ENCODE peak calls at places on chromosomes 3 and 15, in six cellular contexts. S is GM12878, I is K562, K is A549, Y is SK-N-SH, E is H1. G is an unnamed sample.

GRCh38 chr15:70121656-70122297 is 24.1 kb upstream of the TLE3 start:
- DNase-seq in S (no peak), I (no peak), K (no peak), Y (no peak), E (no peak), G (no peak)

GRCh38 chr3:39279745-39280517 is at the start of gene CX3CR1:
- DNase-seq in S (no peak), I (no peak), K (no peak), Y (no peak), E (no peak), G (no peak)

GRCh38 chr3:50479523-50479922 is 23.9 kb downstream of the CACNA2D2 start:
- DNase-seq in S (no peak), I (no peak), K (no peak), Y (peak), E (no peak), G (no peak)

GRCh38 chr3:15063656-15064286 is 1.3 kb downstream of the MRPS25 start:
- DNase-seq in S (no peak), I (no peak), K (no peak), Y (peak), E (no peak), G (no peak)

GRCh38 chr15:66878761-66879160 is 176.7 kb downstream of the SMAD6 start:
- DNase-seq in S (no peak), I (no peak), K (no peak), Y (no peak), E (no peak), G (no peak)

GRCh38 chr3:181493423-181493822 is 218.3 kb upstream of the SOX2 start:
- DNase-seq in S (no peak), I (no peak), K (no peak), Y (no peak), E (no peak), G (no peak)

GRCh38 chr15:100095896-100096600 is 245.7 kb downstream of the ADAMTS17 start:
- DNase-seq in S (no peak), I (no peak), K (no peak), Y (no peak), E (no peak), G (no peak)

GRCh38 chr15:100094127-100094510 is 247.7 kb downstream of the ADAMTS17 start:
- DNase-seq in S (no peak), I (no peak), K (no peak), Y (no peak), E (no peak), G (no peak)

GRCh38 chr3:105752791-105753415 is 115.9 kb downstream of the CBLB start:
- DNase-seq in S (no peak), I (no peak), K (no peak), Y (peak), E (no peak), G (no peak)

GRCh38 chr3:115403791-115404190 is 219.5 kb upstream of the GAP43 start:
- DNase-seq in S (no peak), I (no peak), K (no peak), Y (no peak), E (no peak), G (no peak)

GRCh38 chr3:148006508-148006907 is 597.3 kb downstream of the ZIC1 start:
- DNase-seq in S (no peak), I (no peak), K (no peak), Y (no peak), E (no peak), G (no peak)

GRCh38 chr3:171088984-171089754 is 62.6 kb upstream of the SLC2A2 start:
- DNase-seq in S (no peak), I (no peak), K (no peak), Y (no peak), E (no peak), G (peak)
- H3K4me3 ChIP-seq in S (no peak), I (no peak), K (no peak), Y (no peak), E (no peak), G (no peak)

DNA sequence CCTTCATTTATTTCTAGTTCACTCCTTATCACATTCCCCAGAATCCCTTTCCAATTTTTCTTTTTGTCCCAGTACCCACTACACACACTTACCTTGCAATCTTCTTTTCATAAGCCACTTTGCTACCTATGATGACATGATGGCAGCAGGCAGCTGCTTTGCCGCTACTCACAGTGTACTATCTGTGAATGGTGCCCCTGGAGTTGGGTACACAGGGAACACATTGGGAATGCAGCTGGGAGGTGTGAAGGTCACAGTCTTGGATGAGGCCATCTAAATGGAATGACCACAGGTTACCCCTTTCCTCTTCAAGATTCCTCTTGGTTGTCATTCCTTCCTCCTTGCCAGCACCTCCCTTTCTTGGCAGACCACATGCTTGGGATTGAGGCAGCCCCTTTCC is 20.8 kb upstream of the TNIK start:
- DNase-seq in S (no peak), I (no peak), K (no peak), Y (no peak), E (no peak), G (no peak)
- TF ChIP-seq CHD2 in S (no peak), I (no peak), K (no peak), Y (no peak), E (no peak), G (no peak)

GRCh38 chr3:130992344-130992743 is 34.3 kb downstream of the ASTE1 start:
- DNase-seq in S (no peak), I (no peak), K (no peak), Y (no peak), E (no peak), G (no peak)

DNA sequence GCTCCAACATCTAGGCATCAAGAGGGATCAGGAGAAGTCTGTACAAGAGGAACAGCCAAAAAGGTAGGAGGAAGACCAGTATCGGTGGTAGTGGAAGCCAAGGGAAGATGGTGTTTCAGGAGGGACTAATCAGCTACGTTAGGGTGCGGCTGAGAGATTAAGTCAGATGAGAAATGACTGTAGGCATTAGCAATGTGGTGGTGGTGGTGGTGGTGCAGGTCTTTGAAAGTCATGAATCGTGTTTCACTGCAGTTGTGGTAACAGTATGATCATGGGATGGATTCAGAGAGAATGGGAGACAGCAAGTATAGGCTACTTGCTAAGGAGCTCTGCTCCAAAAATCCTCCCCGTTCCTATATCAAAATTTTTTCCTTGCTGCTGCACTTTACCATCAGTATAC is 35.5 kb downstream of the ASTE1 start:
- DNase-seq in S (no peak), I (no peak), K (no peak), Y (no peak), E (no peak), G (no peak)
- H3K4me3 ChIP-seq in S (no peak), I (no peak), K (no peak), Y (no peak), E (no peak), G (no peak)

GRCh38 chr3:132007617-132008016 is 27.2 kb downstream of the CPNE4 start:
- DNase-seq in S (no peak), I (no peak), K (no peak), Y (no peak), E (no peak), G (no peak)
- TF ChIP-seq CHD2 in S (no peak), I (no peak), K (no peak), Y (no peak), E (no peak), G (no peak)

DNA sequence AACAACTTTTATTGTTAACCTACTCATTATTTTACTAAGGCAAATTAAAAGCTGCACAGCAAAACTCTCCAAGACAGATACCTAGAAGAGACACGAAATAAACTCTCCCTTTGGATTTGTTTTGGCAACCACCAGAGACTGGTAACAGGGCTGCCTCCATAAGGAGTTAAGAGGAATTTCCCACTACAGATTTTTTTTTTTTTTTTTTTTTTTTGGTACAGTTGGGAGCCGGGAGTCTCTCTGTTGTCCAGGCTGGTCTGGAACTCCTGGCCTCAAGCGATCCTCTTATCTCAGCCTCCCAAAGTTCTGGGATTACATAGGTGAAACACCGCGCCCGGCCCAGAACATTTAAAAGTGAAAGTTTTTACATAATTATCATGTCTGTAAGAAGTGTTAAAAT is 73.6 kb upstream of the VGLL4 start:
- DNase-seq in S (no peak), I (no peak), K (no peak), Y (no peak), E (no peak), G (no peak)
- H3K4me3 ChIP-seq in S (no peak), I (no peak), K (no peak), Y (peak), E (no peak), G (no peak)

DNA sequence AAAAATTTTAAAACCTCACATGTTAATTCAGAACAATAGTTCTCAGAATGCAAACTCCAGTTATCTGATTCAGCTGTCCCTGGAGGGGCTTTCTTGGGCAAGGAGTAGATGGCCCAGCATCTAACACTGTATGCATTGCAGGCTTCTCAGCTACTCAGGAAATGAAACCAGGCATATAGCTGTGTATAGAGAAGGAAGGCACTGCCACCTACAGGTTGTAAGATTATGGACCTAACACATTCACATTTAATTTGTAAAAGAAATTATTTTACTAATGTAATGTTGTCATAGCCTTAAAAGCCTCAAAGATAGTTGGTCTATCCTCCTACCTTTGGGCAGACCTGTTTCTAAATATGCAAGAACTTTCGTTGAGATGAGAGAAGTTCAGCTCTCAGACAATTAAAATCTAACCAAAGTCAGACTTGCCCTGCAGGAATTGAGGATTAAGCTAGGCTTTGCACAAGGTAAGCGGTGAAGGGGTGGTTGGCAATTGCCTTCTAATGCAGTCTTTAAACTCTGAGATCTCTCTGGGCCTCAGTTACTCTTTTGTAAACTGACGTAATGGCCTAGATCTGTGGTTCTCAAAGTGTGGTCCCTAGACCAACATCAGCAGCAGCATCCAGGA is 132.8 kb upstream of the SLC24A5 start:
- DNase-seq in S (peak), I (no peak), K (peak), Y (peak), E (no peak), G (peak)
- TF ChIP-seq CHD2 in S (no peak), I (no peak), K (no peak), Y (no peak), E (no peak), G (no peak)

GRCh38 chr15:65868546-65869126 is 655 bp upstream of the RAB11A start:
- DNase-seq in S (no peak), I (no peak), K (no peak), Y (peak), E (no peak), G (no peak)
- H3K4me3 ChIP-seq in S (peak), I (peak), K (peak), Y (peak), E (peak), G (peak)

GRCh38 chr3:171204942-171205341 is 178.4 kb upstream of the SLC2A2 start:
- DNase-seq in S (no peak), I (no peak), K (no peak), Y (no peak), E (no peak), G (no peak)
- TF ChIP-seq CHD2 in S (no peak), I (no peak), K (no peak), Y (no peak), E (no peak), G (no peak)

GRCh38 chr3:138939563-138940241 is 7.2 kb downstream of the FOXL2 start:
- DNase-seq in S (no peak), I (no peak), K (no peak), Y (peak), E (no peak), G (no peak)
- H3K4me3 ChIP-seq in S (no peak), I (no peak), K (no peak), Y (no peak), E (peak), G (no peak)

DNA sequence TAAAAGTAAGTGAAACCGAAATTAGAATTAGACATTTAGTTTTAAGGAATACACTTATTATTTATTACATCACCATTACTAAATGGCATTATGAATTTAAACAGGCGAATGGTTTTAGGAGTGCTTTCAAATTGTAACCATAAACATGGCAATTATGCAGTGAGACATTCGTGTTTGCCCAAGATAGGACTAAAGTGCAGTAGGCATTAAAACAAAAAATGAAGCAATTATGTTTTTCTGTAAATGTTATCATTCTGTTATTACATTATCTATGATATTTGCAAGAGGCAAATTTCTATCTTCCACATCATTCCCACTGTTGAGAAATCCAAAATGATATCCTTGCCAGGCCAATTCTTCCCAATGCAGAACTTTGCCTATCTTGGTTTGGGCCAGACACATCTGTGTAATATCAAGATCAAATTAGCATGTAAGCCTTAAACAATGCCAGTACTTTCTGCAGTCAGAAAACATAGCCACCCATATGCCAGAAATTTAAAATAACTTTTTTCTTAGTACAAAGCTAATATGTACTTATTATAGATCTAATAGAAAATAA is 156.9 kb downstream of the ATP8B4 start:
- DNase-seq in S (no peak), I (no peak), K (no peak), Y (peak), E (no peak), G (no peak)
- TF ChIP-seq CHD2 in S (no peak), I (no peak), K (no peak), Y (peak), E (no peak), G (no peak)

G was measured in HepG2.